ENCODE peak calls at places on chromosomes 7 and 10, in eight cellular contexts. B is fibroblast of gingiva; S is putamen; C is CD8-positive, alpha-beta T cell; L is mucosa of gallbladder; M is posterior cingulate gyrus; T is GM03348; Z is cardiac muscle cell. O is an unnamed sample.
A peak's percentile ranks its signal among the peaks of the same experiment; 100 is the strongest.

GRCh38 chr7:151251328-151251925 is 2.9 kb upstream of the SMARCD3 start:
- DNase-seq in C (peak; percentile 63), L (peak; percentile 44), S (no peak), Z (peak; percentile 75), T (no peak), B (peak; percentile 68), M (no peak), O (peak; percentile 58)

GRCh38 chr7:152663926-152664325 is 12.0 kb downstream of the XRCC2 start:
- DNase-seq in C (no peak), Z (no peak), L (no peak), B (no peak), M (no peak), S (no peak), T (no peak), O (no peak)

GRCh38 chr7:22250390-22250789 is 106.6 kb downstream of the RAPGEF5 start:
- DNase-seq in T (no peak), M (no peak), L (no peak), C (no peak), Z (no peak), S (no peak), B (no peak), O (no peak)

GRCh38 chr7:24756545-24756988 is 697 bp downstream of the GSDME start:
- DNase-seq in Z (peak; percentile 41), B (no peak), T (no peak), L (peak; percentile 11), C (no peak), M (no peak), S (no peak), O (no peak)

GRCh38 chr7:18278306-18278705 is 217.2 kb upstream of the HDAC9 start:
- DNase-seq in L (no peak), S (no peak), M (no peak), C (no peak), Z (no peak), T (no peak), B (peak; percentile 31), O (no peak)

GRCh38 chr7:148927141-148927540 is 43.0 kb upstream of the EZH2 start:
- DNase-seq in L (no peak), C (no peak), Z (no peak), T (peak; percentile 24), S (no peak), M (no peak), B (peak; percentile 26), O (no peak)

GRCh38 chr7:18503068-18503859 is 7.7 kb downstream of the HDAC9 start:
- DNase-seq in M (no peak), Z (no peak), S (no peak), L (no peak), B (no peak), C (no peak), T (no peak), O (no peak)

GRCh38 chr10:72170263-72170662 is 45.5 kb upstream of the ANAPC16 start:
- DNase-seq in B (no peak), C (no peak), S (no peak), Z (peak; percentile 47), T (no peak), L (peak; percentile 85), M (no peak), O (no peak)

GRCh38 chr10:6218692-6219493 is 16.2 kb downstream of the PFKFB3 start:
- DNase-seq in T (peak; percentile 78), B (peak; percentile 32), M (no peak), Z (no peak), C (no peak), L (no peak), S (no peak), O (no peak)

GRCh38 chr7:120272261-120272895 is 597 bp upstream of the KCND2 start:
- DNase-seq in Z (peak; percentile 70), S (peak; percentile 61), T (peak; percentile 76), B (peak; percentile 59), L (peak; percentile 28), M (no peak), C (no peak), O (peak; percentile 91)

GRCh38 chr7:102009628-102010027 is 192.2 kb downstream of the CUX1 start:
- DNase-seq in B (no peak), Z (no peak), S (no peak), C (no peak), M (no peak), T (no peak), L (no peak), O (peak; percentile 62)

GRCh38 chr7:78264105-78264504 is 465.5 kb downstream of the PHTF2 start:
- DNase-seq in S (no peak), B (no peak), C (no peak), L (no peak), Z (no peak), T (no peak), M (no peak), O (no peak)

GRCh38 chr10:131921191-131921590 is 20.4 kb downstream of the PPP2R2D start:
- DNase-seq in C (no peak), S (peak; percentile 41), Z (no peak), L (no peak), M (no peak), T (no peak), B (no peak), O (no peak)

GRCh38 chr10:21097926-21098355 is 200.8 kb upstream of the NEBL start:
- DNase-seq in S (no peak), B (no peak), C (no peak), Z (no peak), M (no peak), L (no peak), T (no peak), O (no peak)

GRCh38 chr7:17852361-17852760 is 87.9 kb downstream of the SNX13 start:
- DNase-seq in Z (no peak), B (no peak), M (no peak), S (no peak), L (no peak), T (no peak), C (no peak), O (no peak)

GRCh38 chr7:36303202-36304098 is 86.2 kb upstream of the ANLN start:
- DNase-seq in C (no peak), B (peak; percentile 99), S (peak; percentile 85), M (peak; percentile 51), L (peak; percentile 83), T (peak; percentile 88), Z (peak; percentile 91), O (peak; percentile 39)

GRCh38 chr10:117509573-117509972 is 33.0 kb upstream of the EMX2 start:
- DNase-seq in B (no peak), M (no peak), L (no peak), T (no peak), S (no peak), C (no peak), Z (no peak), O (no peak)

GRCh38 chr7:116653646-116654045 is 18.4 kb upstream of the MET start:
- DNase-seq in Z (no peak), B (no peak), M (no peak), C (no peak), L (no peak), S (no peak), T (no peak), O (no peak)

GRCh38 chr10:38600146-38600545 is 506.0 kb downstream of the ZNF37A start:
- DNase-seq in Z (no peak), C (no peak), B (no peak), M (no peak), S (no peak), T (no peak), L (no peak), O (no peak)

GRCh38 chr10:80464557-80465466 is 10.7 kb downstream of the TSPAN14 start:
- DNase-seq in Z (peak; percentile 46), S (peak; percentile 58), T (peak; percentile 46), L (no peak), B (peak; percentile 8), M (peak; percentile 49), C (no peak), O (no peak)

GRCh38 chr10:101319241-101319915 is 34.6 kb upstream of the BTRC start:
- DNase-seq in C (no peak), M (peak; percentile 41), L (no peak), T (no peak), B (no peak), Z (no peak), S (peak; percentile 89), O (no peak)

GRCh38 chr7:80439894-80440811 is 71.7 kb downstream of the GNAT3 start:
- DNase-seq in C (no peak), M (no peak), S (no peak), B (peak; percentile 88), Z (no peak), T (peak; percentile 66), L (no peak), O (no peak)

GRCh38 chr10:78893217-78893616 is 175.5 kb upstream of the ZMIZ1 start:
- DNase-seq in L (no peak), C (no peak), B (no peak), T (no peak), M (no peak), S (no peak), Z (no peak), O (no peak)

GRCh38 chr10:119849031-119849789 is 23.4 kb downstream of the MCMBP start:
- DNase-seq in S (no peak), T (peak; percentile 62), C (no peak), B (peak; percentile 20), M (no peak), L (no peak), Z (no peak), O (no peak)

GRCh38 chr10:36393800-36394199 is 731.6 kb upstream of the ANKRD30A start:
- DNase-seq in T (no peak), C (no peak), B (peak; percentile 84), M (no peak), S (no peak), L (no peak), Z (no peak), O (no peak)

GRCh38 chr10:6327906-6328707 is 125.4 kb downstream of the PFKFB3 start:
- DNase-seq in S (peak; percentile 78), B (no peak), C (no peak), M (peak; percentile 53), Z (no peak), T (no peak), L (no peak), O (peak; percentile 30)

GRCh38 chr7:30970074-30970473 is 6.3 kb downstream of the GHRHR start:
- DNase-seq in T (no peak), C (no peak), Z (no peak), M (no peak), S (no peak), L (no peak), B (no peak), O (no peak)

GRCh38 chr10:131946321-131946751 is 35.4 kb downstream of the BNIP3 start:
- DNase-seq in M (no peak), T (peak; percentile 83), Z (no peak), B (peak; percentile 83), S (no peak), C (no peak), L (no peak), O (no peak)

GRCh38 chr10:93995598-93996271 is 2.0 kb downstream of the PLCE1 start:
- DNase-seq in B (peak; percentile 10), M (no peak), Z (no peak), C (no peak), S (no peak), L (no peak), T (peak; percentile 38), O (no peak)

GRCh38 chr7:116859323-116859722 is 3.1 kb upstream of the CAPZA2 start:
- DNase-seq in S (no peak), L (no peak), C (no peak), M (no peak), T (peak; percentile 76), Z (no peak), B (peak; percentile 76), O (no peak)

GRCh38 chr10:5434017-5434753 is 21.8 kb downstream of the NET1 start:
- DNase-seq in B (peak; percentile 58), T (peak; percentile 61), M (no peak), S (peak; percentile 24), L (no peak), Z (peak; percentile 68), C (no peak), O (peak; percentile 68)

GRCh38 chr10:60981012-60981411 is 37.0 kb upstream of the RHOBTB1 start:
- DNase-seq in L (no peak), B (no peak), M (no peak), Z (no peak), S (no peak), T (no peak), C (no peak), O (no peak)

GRCh38 chr7:129553861-129554530 is 51.7 kb downstream of the SMKR1 start:
- DNase-seq in B (no peak), T (peak; percentile 69), M (peak; percentile 11), C (peak; percentile 58), Z (no peak), S (no peak), L (no peak), O (no peak)

O was measured in cerebellar cortex.